ENCODE peak calls at places on chromosomes 12 and 14, in six cellular contexts. H is upper lobe of right lung; F is MM.1S; J is neuronal stem cell; Z is CD4-positive, alpha-beta memory T cell; O is esophagus muscularis mucosa. S is an unnamed sample. For H3K4me1, the result is how much of the 10 kb centered on the place peaks cover.

GRCh38 chr12:89708793-89709156 is at the start of gene ATP2B1:
- DNase-seq in O (no peak), H (peak), F (peak), J (peak), Z (peak), S (peak)

GRCh38 chr14:66979083-66979974 is 209.9 kb upstream of the GARIN2 start:
- DNase-seq in J (no peak), O (no peak), Z (no peak), F (no peak), H (no peak), S (no peak)

GRCh38 chr12:49471557-49471956 is 67.3 kb upstream of the KCNH3 start:
- DNase-seq in Z (no peak), J (no peak), H (no peak), O (no peak), F (no peak), S (no peak)

GRCh38 chr14:20093442-20093841 is 17.1 kb upstream of the OR4K17 start:
- DNase-seq in Z (no peak), H (no peak), O (no peak), J (no peak), F (no peak), S (no peak)

GRCh38 chr12:124352839-124353238 is 57.9 kb downstream of the RFLNA start:
- DNase-seq in H (peak), Z (no peak), O (no peak), J (no peak), F (no peak), S (peak)

GRCh38 chr12:57107456-57107855 is 3.7 kb downstream of the STAT6 start:
- DNase-seq in Z (no peak), F (no peak), J (no peak), O (no peak), H (no peak), S (no peak)

GRCh38 chr12:47903927-47904646 is 707 bp downstream of the VDR start:
- DNase-seq in J (no peak), H (peak), F (peak), Z (peak), O (no peak), S (peak)

GRCh38 chr14:79274641-79275366 is 936.5 kb downstream of the DIO2 start:
- DNase-seq in Z (no peak), F (no peak), H (no peak), O (no peak), J (no peak), S (no peak)

GRCh38 chr12:106030210-106031175 is 108.3 kb downstream of the NUAK1 start:
- DNase-seq in H (no peak), Z (no peak), J (no peak), O (peak), F (peak), S (no peak)

GRCh38 chr12:104953323-104953722 is 4.8 kb downstream of the SLC41A2 start:
- DNase-seq in J (no peak), H (no peak), Z (no peak), F (no peak), O (no peak), S (no peak)

GRCh38 chr12:12909995-12910391 is 18.6 kb downstream of the GPRC5A start:
- DNase-seq in Z (no peak), J (no peak), O (no peak), F (no peak), H (no peak), S (no peak)

GRCh38 chr12:70756118-70756517 is 118.9 kb upstream of the PTPRB start:
- DNase-seq in F (no peak), O (no peak), J (no peak), Z (no peak), H (no peak), S (no peak)

GRCh38 chr12:22380029-22380428 is 45.5 kb upstream of the ST8SIA1 start:
- DNase-seq in Z (no peak), F (no peak), J (no peak), H (no peak), O (no peak), S (no peak)

GRCh38 chr14:50762001-50762930 is 68.7 kb downstream of the NIN start:
- DNase-seq in O (no peak), Z (no peak), F (no peak), H (no peak), J (no peak), S (no peak)

GRCh38 chr14:51780006-51780692 is 80.3 kb upstream of the GNG2 start:
- DNase-seq in O (peak), F (peak), H (no peak), J (peak), Z (peak), S (no peak)

GRCh38 chr12:120534703-120535655 is 823 bp downstream of the RNF10 start:
- DNase-seq in H (peak), J (peak), Z (peak), O (no peak), F (peak), S (peak)

GRCh38 chr12:583251-583869 is 79.9 kb downstream of the NINJ2 start:
- DNase-seq in J (no peak), H (no peak), Z (no peak), O (no peak), F (no peak), S (no peak)

GRCh38 chr14:65496178-65496993 is 83.9 kb downstream of the FUT8 start:
- DNase-seq in J (no peak), O (no peak), H (no peak), F (no peak), Z (no peak), S (no peak)

GRCh38 chr14:36271939-36272907 is 48.2 kb downstream of the MBIP start:
- DNase-seq in Z (no peak), J (no peak), H (peak), O (no peak), F (no peak), S (no peak)

GRCh38 chr14:39212034-39212433 is 21.7 kb upstream of the MIA2 start:
- DNase-seq in H (no peak), J (no peak), Z (no peak), F (no peak), O (no peak), S (no peak)

GRCh38 chr14:24802236-24802635 is 168.2 kb upstream of the GZMB start:
- DNase-seq in H (no peak), Z (no peak), O (no peak), J (no peak), F (no peak), S (no peak)

GRCh38 chr12:11499802-11500201 is 104.4 kb upstream of the PRB2 start:
- DNase-seq in Z (no peak), H (no peak), J (no peak), O (no peak), F (no peak), S (no peak)

DNA sequence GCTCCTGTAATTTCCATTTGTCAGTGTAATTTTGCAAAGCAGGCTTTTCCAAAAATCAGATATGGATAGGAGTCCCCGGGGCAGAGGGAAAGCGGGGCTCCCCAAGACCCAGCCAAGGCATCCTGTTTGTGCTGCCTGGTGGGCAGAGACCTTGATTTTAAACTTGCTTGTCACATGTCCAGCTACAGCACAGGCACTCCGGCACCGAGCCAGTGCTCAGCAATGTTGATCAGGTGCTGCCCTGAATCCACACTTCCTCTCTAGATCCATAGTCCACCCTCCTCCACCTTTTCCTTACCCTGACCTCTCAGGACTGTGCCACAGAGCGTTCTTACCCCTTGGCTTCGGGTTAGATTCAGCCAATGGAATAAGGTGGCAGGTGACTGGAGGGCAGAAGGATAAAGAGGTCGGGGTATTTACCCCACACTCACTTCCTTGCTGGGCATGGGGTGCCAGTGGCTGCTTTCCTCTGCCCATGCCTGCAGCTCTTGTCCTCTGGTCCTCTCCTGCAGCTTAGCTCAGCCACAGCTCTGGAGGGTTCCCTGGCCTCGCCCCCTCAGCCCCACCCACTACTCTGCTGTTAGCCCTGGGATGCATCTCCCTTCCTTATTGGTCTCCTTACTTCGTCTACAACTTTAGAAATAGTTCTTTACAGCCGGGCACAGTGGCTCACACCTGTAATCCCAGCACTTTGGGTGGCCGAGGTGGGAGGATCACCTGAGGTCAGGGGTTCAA is 80.1 kb downstream of the IRF2BPL start:
- DNase-seq in F (no peak), H (peak), Z (no peak), J (no peak), O (no peak), S (peak)
- H3K4me1 ChIP-seq in F (under half), H (under half), Z (under half), J (under half), O (half or more), S (under half)

GRCh38 chr14:73771848-73772705 is 57.9 kb upstream of the PNMA1 start:
- DNase-seq in O (no peak), F (peak), J (no peak), H (peak), Z (peak), S (peak)
- H3K27ac ChIP-seq in O (peak), F (peak), J (no peak), H (peak), Z (peak), S (peak)

DNA sequence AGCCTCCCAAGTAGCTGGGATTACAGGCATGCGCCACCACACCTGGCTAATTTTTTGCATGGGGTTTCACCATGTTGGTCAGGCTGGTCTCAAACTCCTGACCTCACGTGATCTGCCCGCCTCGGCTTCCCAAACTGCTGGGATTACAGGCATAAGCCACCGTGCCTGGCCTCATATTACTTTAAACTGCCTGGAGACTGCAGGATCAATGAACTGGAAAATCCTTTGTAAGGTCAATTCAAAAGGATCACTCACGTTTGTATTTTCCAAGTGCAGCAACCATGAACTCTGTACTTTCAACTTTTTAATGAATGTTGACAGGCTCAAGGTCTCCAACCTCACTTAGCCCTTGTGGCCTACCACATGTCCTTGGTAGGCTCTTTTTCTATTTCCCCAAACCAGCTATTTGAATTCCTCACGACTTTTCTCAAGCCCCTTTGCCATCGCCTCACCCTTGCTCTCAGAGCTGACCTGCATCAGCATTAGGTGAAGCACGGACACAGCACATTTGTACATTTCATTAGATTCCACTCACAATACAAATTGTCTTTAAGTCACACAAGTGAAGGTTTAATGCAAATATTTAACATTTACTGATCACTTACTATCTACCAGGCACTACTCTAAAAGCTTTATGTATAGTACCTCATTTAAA is 42.2 kb upstream of the GCH1 start:
- DNase-seq in H (no peak), J (no peak), Z (no peak), O (no peak), F (no peak), S (no peak)
- H3K4me3 ChIP-seq in H (no peak), J (no peak), Z (no peak), O (no peak), F (no peak), S (no peak)

GRCh38 chr14:69931960-69932359 is 52.7 kb downstream of the SMOC1 start:
- DNase-seq in H (no peak), Z (no peak), O (no peak), F (no peak), J (no peak), S (no peak)

GRCh38 chr14:69933623-69934275 is 54.5 kb downstream of the SMOC1 start:
- DNase-seq in F (no peak), Z (no peak), O (no peak), J (no peak), H (no peak), S (no peak)

GRCh38 chr14:69924181-69924580 is 45.0 kb downstream of the SMOC1 start:
- DNase-seq in F (no peak), Z (no peak), J (no peak), H (no peak), O (no peak), S (no peak)

GRCh38 chr14:69932391-69932790 is 53.2 kb downstream of the SMOC1 start:
- DNase-seq in Z (no peak), F (no peak), H (no peak), O (no peak), J (peak), S (no peak)

DNA sequence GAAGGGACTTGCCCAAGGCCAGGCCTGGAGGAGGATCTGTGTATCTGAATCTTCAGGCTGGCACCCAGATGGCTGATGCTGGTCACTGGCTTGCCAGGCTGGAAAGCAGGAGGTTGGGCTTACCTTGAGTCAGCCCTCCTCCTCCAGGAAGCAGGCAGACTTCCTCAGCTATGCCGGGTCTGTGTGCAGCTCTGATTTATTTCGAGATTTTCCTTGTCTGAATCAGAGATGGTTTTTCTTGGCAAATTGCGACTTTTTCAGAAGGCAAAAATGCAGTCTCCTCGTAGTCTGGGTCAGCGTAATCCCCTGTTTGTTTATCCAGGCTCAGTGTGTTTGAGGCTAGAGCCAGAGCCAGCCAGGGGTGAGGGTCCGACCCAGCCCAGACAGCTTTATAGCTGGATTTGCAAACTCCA is 48.9 kb downstream of the SMOC1 start:
- DNase-seq in H (no peak), Z (no peak), J (no peak), O (no peak), F (no peak), S (no peak)
- H3K4me1 ChIP-seq in H (under half), Z (under half), J (under half), O (under half), F (under half), S (under half)

DNA sequence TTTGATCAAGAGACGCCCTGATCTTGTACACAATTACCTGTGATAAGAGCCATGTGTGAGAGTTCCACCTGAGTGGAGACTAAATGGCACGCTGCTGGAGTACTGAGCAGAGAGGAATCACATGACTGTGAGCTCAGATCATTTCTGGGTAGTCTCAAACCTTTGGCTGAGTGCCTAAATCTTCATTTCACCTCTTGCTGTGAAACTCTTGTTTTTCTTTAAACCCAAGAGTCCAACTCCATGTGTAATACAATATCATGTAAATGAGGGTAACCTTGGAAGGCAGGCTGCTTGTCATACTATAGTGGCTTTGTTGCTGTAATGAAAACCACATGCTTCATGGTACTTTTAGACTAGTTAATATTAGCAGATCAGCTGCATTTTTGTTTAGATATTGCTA is 156.9 kb downstream of the CAND1 start:
- DNase-seq in J (no peak), O (no peak), Z (no peak), H (no peak), F (no peak), S (no peak)
- H3K27ac ChIP-seq in J (no peak), O (no peak), Z (no peak), H (no peak), F (no peak), S (no peak)

GRCh38 chr14:75418779-75419768 is 8.7 kb upstream of the JDP2 start:
- DNase-seq in J (peak), H (peak), Z (no peak), F (no peak), O (no peak), S (no peak)
- H3K4me3 ChIP-seq in J (no peak), H (no peak), Z (no peak), F (no peak), O (no peak), S (no peak)

DNA sequence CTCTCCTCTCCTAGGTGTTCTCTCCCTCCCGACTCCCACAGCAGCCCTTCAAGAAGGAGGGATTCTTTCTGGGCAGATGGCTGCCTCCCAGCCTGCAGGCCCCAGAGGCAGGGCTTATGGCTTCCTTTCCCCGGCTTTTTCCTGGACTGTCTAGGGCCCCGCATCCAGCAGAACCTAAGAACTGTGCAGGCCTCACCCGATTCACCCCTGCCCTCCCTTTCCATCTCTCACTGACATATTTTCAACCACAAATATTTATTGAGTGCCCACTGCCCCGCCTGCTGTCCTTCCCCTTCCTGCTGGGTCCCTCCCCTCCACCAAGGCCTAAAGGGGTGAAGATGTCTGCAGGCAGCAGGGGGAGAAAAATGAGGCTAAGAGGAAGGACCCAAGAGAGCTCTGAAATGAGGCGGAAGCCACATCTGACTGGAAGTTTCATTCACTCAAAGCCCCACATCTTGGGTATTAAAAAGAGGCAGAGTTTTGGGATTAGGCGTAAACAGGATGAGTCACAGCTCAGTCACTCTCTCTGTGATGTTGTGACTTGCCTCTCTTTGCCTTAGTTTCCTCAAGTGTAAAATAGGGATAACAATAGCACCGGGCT is 2.9 kb downstream of the SCNN1A start:
- DNase-seq in F (peak), O (no peak), H (peak), J (no peak), Z (no peak), S (peak)
- H3K4me1 ChIP-seq in F (under half), O (under half), H (half or more), J (half or more), Z (under half), S (under half)

GRCh38 chr14:68668531-68668930 is 124.3 kb downstream of the ZFP36L1 start:
- DNase-seq in H (peak), J (no peak), O (no peak), F (no peak), Z (no peak), S (no peak)

GRCh38 chr14:68669644-68670343 is 123.1 kb downstream of the ZFP36L1 start:
- DNase-seq in F (no peak), Z (no peak), O (no peak), H (peak), J (no peak), S (no peak)

GRCh38 chr14:68670344-68670725 is 122.5 kb downstream of the ZFP36L1 start:
- DNase-seq in J (no peak), O (no peak), H (no peak), F (no peak), Z (no peak), S (no peak)

GRCh38 chr14:68668028-68668427 is 124.8 kb downstream of the ZFP36L1 start:
- DNase-seq in Z (no peak), O (no peak), J (no peak), F (no peak), H (no peak), S (no peak)

DNA sequence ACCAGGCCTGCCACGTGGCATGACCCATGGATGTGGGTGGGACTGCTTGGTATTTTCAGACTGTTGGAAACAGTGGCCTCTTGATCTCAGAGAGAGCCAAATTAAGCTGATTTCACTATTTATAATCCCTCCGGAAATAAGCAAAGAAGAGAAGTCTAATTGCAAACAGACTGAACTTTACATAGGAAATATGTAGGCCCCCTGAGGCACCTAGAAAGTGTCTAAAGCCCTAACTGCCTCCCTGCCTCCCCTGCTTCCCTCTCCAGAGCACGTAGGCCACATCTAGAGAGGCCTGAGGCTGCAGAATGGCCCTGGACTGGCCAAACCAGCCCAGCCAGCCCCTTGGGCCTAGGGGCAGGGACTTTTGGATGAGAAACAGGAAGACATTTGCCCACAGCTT is 123.8 kb downstream of the ZFP36L1 start:
- DNase-seq in F (no peak), H (peak), Z (no peak), J (no peak), O (no peak), S (no peak)
- H3K27ac ChIP-seq in F (no peak), H (peak), Z (no peak), J (no peak), O (peak), S (no peak)

DNA sequence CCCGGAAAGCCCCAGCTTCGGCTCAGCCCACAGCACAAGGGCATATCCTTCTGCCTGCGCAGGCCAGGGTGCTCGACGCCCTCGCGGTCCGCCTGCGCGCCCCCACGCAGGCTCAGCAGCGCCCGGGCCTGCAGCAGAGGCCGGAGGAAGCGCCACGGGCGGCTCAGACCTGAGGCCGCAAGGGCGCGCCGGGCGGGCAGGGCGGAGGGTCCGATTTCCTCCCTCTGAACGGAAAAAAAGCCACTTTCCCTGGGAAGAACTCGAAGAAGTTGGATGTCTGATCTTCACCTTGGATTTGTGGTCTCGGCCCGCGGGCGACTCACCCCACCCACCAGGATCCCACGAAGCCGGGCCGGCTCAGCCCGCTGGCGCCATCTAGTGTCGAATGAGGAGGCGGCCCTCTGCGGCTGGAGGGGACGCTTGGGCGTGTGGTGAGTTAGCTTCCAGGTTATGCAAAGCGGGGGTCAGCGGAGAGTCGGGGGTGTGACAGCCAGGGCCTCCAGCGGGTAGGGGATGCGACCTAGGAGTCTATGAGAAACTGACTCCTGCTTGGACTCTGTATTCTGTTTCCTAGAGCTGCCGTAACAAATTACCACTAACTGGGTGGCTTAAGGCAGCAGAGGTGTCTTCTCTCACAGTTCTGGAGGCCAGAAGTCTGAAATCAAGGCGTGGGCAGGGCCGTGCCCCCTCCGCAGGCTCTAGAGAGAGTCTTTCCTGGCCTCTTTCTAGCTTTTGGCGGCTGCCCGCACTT is 40.0 kb upstream of the SRSF5 start:
- DNase-seq in J (peak), Z (peak), H (peak), F (peak), O (peak), S (peak)
- H3K4me3 ChIP-seq in J (no peak), Z (peak), H (peak), F (peak), O (peak), S (peak)